ENCODE peak calls at places on chromosomes 2 and 18, in seven cellular contexts. P is right cardiac atrium, Q is body of pancreas, J is iPS DF 6.9, W is H1, T is uterus, D is osteoblast. B is an unnamed sample.

GRCh38 chr2:232351686-232352510 is 26.7 kb upstream of the ALPP start:
- DNase-seq in W (peak; percentile 52), P (no peak), J (no peak), T (no peak), D (peak; percentile 73), Q (no peak), B (no peak)

GRCh38 chr2:109417701-109418335 is 195.9 kb downstream of the SEPTIN10 start:
- DNase-seq in Q (no peak), T (no peak), D (peak; percentile 79), J (no peak), P (no peak), W (no peak), B (no peak)

GRCh38 chr2:53545159-53546055 is 222.2 kb upstream of the CHAC2 start:
- DNase-seq in P (no peak), Q (no peak), T (no peak), J (no peak), D (no peak), W (no peak), B (no peak)

GRCh38 chr2:227697013-227697412 is 20.8 kb downstream of the SLC19A3 start:
- DNase-seq in Q (no peak), D (no peak), T (no peak), P (no peak), W (no peak), J (no peak), B (no peak)

GRCh38 chr2:151282401-151282800 is 7.1 kb downstream of the NMI start:
- DNase-seq in D (no peak), T (no peak), J (no peak), Q (no peak), W (no peak), P (no peak), B (no peak)

GRCh38 chr2:177303939-177304338 is 39.4 kb upstream of the NFE2L2 start:
- DNase-seq in J (no peak), D (peak; percentile 6), P (no peak), Q (no peak), W (no peak), T (no peak), B (no peak)

GRCh38 chr2:11710210-11710609 is 36.2 kb upstream of the LPIN1 start:
- DNase-seq in T (peak; percentile 33), W (no peak), P (no peak), D (peak; percentile 98), J (no peak), Q (peak; percentile 59), B (no peak)

GRCh38 chr18:49072524-49072934 is 121.8 kb upstream of the SMAD7 start:
- DNase-seq in W (no peak), Q (no peak), P (peak; percentile 61), D (peak; percentile 76), T (no peak), J (no peak), B (peak; percentile 63)

GRCh38 chr2:9114457-9114856 is 92.2 kb upstream of the ASAP2 start:
- DNase-seq in J (no peak), W (no peak), Q (no peak), D (no peak), P (no peak), T (no peak), B (no peak)

GRCh38 chr2:103008586-103008985 is 246.8 kb downstream of the TMEM182 start:
- DNase-seq in Q (no peak), D (no peak), J (peak; percentile 22), P (no peak), T (no peak), W (peak; percentile 44), B (no peak)

GRCh38 chr2:218257390-218257981 is 3.3 kb upstream of the GPBAR1 start:
- DNase-seq in J (peak; percentile 63), T (no peak), W (peak; percentile 94), P (no peak), Q (peak; percentile 19), D (peak; percentile 91), B (peak; percentile 47)

GRCh38 chr18:24068945-24069693 is 54.6 kb downstream of the TTC39C start:
- DNase-seq in W (no peak), D (no peak), J (no peak), T (no peak), P (no peak), Q (no peak), B (no peak)

GRCh38 chr2:95109260-95109659 is 12.3 kb downstream of the MRPS5 start:
- DNase-seq in W (no peak), J (no peak), T (no peak), P (no peak), Q (no peak), D (no peak), B (no peak)

GRCh38 chr2:38146302-38146916 is 70.5 kb upstream of the CYP1B1 start:
- DNase-seq in P (peak; percentile 51), T (peak; percentile 59), Q (peak; percentile 15), W (no peak), D (peak; percentile 67), J (no peak), B (peak; percentile 83)

GRCh38 chr2:111986116-111986900 is 68.8 kb upstream of the TMEM87B start:
- DNase-seq in Q (no peak), T (no peak), J (no peak), P (no peak), W (peak; percentile 20), D (no peak), B (no peak)

GRCh38 chr2:86383844-86384243 is 46.4 kb upstream of the REEP1 start:
- DNase-seq in D (peak; percentile 78), J (no peak), W (no peak), Q (no peak), P (no peak), T (no peak), B (no peak)

GRCh38 chr2:74849228-74849892 is 15.4 kb downstream of the HK2 start:
- DNase-seq in J (no peak), Q (no peak), T (no peak), D (no peak), W (no peak), P (peak; percentile 39), B (peak; percentile 76)

GRCh38 chr2:181176540-181176939 is 196.1 kb downstream of the UBE2E3 start:
- DNase-seq in T (no peak), W (no peak), Q (no peak), P (no peak), J (no peak), D (no peak), B (no peak)

GRCh38 chr2:60612028-60612427 is 58.6 kb upstream of the BCL11A start:
- DNase-seq in D (no peak), T (no peak), Q (no peak), P (no peak), W (no peak), J (no peak), B (no peak)

GRCh38 chr2:101327863-101328394 is 19.4 kb upstream of the RNF149 start:
- DNase-seq in P (no peak), J (no peak), Q (peak; percentile 85), W (no peak), T (no peak), D (no peak), B (no peak)

GRCh38 chr18:68438983-68439382 is 275.9 kb downstream of the TMX3 start:
- DNase-seq in P (no peak), T (no peak), Q (no peak), J (no peak), D (peak; percentile 46), W (no peak), B (no peak)

GRCh38 chr2:42795871-42796301 is 3.5 kb upstream of the HAAO start:
- DNase-seq in W (no peak), P (no peak), D (peak; percentile 62), T (no peak), J (no peak), Q (no peak), B (no peak)

GRCh38 chr2:65382776-65383357 is 49.5 kb downstream of the SPRED2 start:
- DNase-seq in J (no peak), D (peak; percentile 94), T (peak; percentile 67), Q (peak; percentile 87), P (peak; percentile 85), W (no peak), B (peak; percentile 78)

GRCh38 chr2:63780483-63781155 is 61.1 kb upstream of the UGP2 start:
- DNase-seq in Q (no peak), T (no peak), D (no peak), W (no peak), J (no peak), P (no peak), B (no peak)

GRCh38 chr2:53640466-53640865 is 127.1 kb upstream of the CHAC2 start:
- DNase-seq in W (no peak), J (no peak), P (no peak), T (no peak), Q (no peak), D (no peak), B (no peak)

GRCh38 chr18:13070460-13070859 is 79.3 kb downstream of the CEP192 start:
- DNase-seq in J (no peak), W (no peak), D (no peak), Q (no peak), P (no peak), T (no peak), B (no peak)

GRCh38 chr2:42547014-42547413 is 21.4 kb upstream of the MTA3 start:
- DNase-seq in D (no peak), Q (no peak), W (no peak), J (no peak), P (no peak), T (no peak), B (no peak)

GRCh38 chr2:88852753-88853402 is 161.4 kb downstream of the RPIA start:
- DNase-seq in J (no peak), P (peak; percentile 21), Q (no peak), W (no peak), D (peak; percentile 44), T (no peak), B (no peak)
- H3K4me1 ChIP-seq in J (no peaks in the 10 kb centered on the region), P (peaks cover under 1% of the 10 kb centered on the region), Q (peaks cover under 1% of the 10 kb centered on the region), W (peaks cover 5% of the 10 kb centered on the region), D (no peaks in the 10 kb centered on the region), T (no peaks in the 10 kb centered on the region), B (no peaks in the 10 kb centered on the region)

DNA sequence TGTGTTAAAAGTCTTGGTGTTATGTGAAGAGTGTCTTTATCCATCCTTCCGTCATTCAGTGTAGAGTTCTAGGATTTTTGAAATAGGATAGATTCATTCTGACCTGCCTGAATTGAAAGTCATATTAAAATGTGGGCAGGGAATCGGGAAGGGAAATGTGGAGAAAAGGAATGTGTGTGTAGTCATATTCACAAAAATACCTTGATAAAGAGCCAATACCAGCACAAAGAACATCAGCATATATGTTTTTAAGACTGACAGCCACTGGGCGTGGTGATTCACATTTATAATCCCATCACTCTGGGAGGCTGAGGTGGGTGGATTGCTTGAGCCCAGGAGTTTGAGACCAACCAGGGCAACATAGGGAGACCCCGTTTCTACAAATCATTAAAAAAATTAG is 188.1 kb downstream of the CAMKMT start:
- DNase-seq in Q (no peak), T (no peak), D (no peak), W (no peak), J (no peak), P (no peak), B (no peak)
- H3K4me3 ChIP-seq in Q (no peak overlapping the region), T (no peak overlapping the region), D (peak overlapping the region; percentile 36), W (no peak overlapping the region), J (no peak overlapping the region), P (no peak overlapping the region), B (no peak overlapping the region)

DNA sequence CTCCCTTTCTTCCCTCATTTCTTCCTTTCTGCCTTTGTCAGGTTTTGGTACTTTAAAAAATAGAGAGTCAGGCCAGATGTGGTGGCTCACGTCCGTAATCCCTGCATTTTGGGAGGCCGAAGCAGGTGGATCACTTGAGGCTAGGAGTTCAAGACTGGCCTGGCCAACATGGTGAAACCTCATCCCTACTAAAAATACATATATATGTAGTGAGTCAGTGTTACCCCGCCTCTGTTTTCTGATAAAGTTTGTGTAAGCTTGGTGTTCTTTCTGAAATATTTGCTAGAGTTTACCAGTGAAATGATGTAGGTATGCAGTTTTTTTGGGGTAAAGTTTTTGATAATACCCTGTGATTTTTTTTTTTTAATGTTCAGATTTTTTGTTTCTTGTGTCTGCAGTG is 58.8 kb downstream of the DGKD start:
- DNase-seq in P (no peak), D (no peak), T (no peak), J (no peak), Q (no peak), W (no peak), B (no peak)
- H3K4me1 ChIP-seq in P (peaks cover 14% of the 10 kb centered on the region), D (peaks cover 29% of the 10 kb centered on the region), T (no peaks in the 10 kb centered on the region), J (no peaks in the 10 kb centered on the region), Q (peaks cover 36% of the 10 kb centered on the region), W (no peaks in the 10 kb centered on the region), B (peaks cover 20% of the 10 kb centered on the region)

GRCh38 chr2:238159676-238160205 is 971 bp downstream of the ERFE start:
- DNase-seq in Q (peak; percentile 8), T (no peak), D (peak; percentile 60), P (no peak), W (no peak), J (no peak), B (no peak)
- H3K4me3 ChIP-seq in Q (no peak overlapping the region), T (no peak overlapping the region), D (peak overlapping the region; percentile 58), P (no peak overlapping the region), W (no peak overlapping the region), J (no peak overlapping the region), B (no peak overlapping the region)